ENCODE peak calls at places on chromosomes 11 and 22, in four cellular contexts. G, C, K and D are unnamed samples.

GRCh38 chr11:102709211-102709980 is 3.8 kb upstream of the MMP27 start:
- DNase-seq in K (no peak), C (peak; percentile 75), G (no peak), D (peak; percentile 33)

GRCh38 chr22:35549338-35549737 is 8.7 kb downstream of the RASD2 start:
- DNase-seq in G (no peak), K (no peak), C (no peak), D (no peak)

GRCh38 chr11:19458721-19459120 is 218.0 kb upstream of the E2F8 start:
- DNase-seq in C (no peak), G (no peak), K (no peak), D (no peak)

GRCh38 chr11:35402751-35403454 is 16.5 kb downstream of the SLC1A2 start:
- DNase-seq in C (no peak), G (no peak), K (no peak), D (no peak)

GRCh38 chr11:32052218-32052617 is 38.7 kb upstream of the RCN1 start:
- DNase-seq in C (peak; percentile 57), G (peak; percentile 58), K (peak; percentile 35), D (peak; percentile 53)

GRCh38 chr11:18588297-18589252 is at the start of gene UEVLD:
- DNase-seq in G (peak; percentile 89), C (peak; percentile 95), K (peak; percentile 90), D (peak; percentile 95)

GRCh38 chr11:129652828-129653227 is 162.8 kb upstream of the TMEM45B start:
- DNase-seq in G (peak; percentile 79), C (no peak), K (no peak), D (no peak)

GRCh38 chr22:23984430-23984829 is 4.5 kb downstream of the GSTT2 start:
- DNase-seq in C (peak; percentile 46), K (no peak), G (peak; percentile 38), D (peak; percentile 16)

GRCh38 chr11:79437274-79437980 is 3.4 kb downstream of the TENM4 start:
- DNase-seq in C (peak; percentile 48), K (peak; percentile 82), G (peak; percentile 57), D (peak; percentile 45)

GRCh38 chr11:96271777-96272176 is 71.2 kb downstream of the MAML2 start:
- DNase-seq in K (no peak), G (no peak), C (no peak), D (peak; percentile 53)

GRCh38 chr22:17897864-17898263 is 123.6 kb upstream of the BID start:
- DNase-seq in G (no peak), C (no peak), K (no peak), D (peak; percentile 50)

GRCh38 chr11:14189874-14190273 is 169.1 kb downstream of the RRAS2 start:
- DNase-seq in C (no peak), G (no peak), K (no peak), D (no peak)

GRCh38 chr11:22371188-22371587 is 33.0 kb downstream of the SLC17A6 start:
- DNase-seq in C (no peak), G (no peak), K (no peak), D (no peak)

DNA sequence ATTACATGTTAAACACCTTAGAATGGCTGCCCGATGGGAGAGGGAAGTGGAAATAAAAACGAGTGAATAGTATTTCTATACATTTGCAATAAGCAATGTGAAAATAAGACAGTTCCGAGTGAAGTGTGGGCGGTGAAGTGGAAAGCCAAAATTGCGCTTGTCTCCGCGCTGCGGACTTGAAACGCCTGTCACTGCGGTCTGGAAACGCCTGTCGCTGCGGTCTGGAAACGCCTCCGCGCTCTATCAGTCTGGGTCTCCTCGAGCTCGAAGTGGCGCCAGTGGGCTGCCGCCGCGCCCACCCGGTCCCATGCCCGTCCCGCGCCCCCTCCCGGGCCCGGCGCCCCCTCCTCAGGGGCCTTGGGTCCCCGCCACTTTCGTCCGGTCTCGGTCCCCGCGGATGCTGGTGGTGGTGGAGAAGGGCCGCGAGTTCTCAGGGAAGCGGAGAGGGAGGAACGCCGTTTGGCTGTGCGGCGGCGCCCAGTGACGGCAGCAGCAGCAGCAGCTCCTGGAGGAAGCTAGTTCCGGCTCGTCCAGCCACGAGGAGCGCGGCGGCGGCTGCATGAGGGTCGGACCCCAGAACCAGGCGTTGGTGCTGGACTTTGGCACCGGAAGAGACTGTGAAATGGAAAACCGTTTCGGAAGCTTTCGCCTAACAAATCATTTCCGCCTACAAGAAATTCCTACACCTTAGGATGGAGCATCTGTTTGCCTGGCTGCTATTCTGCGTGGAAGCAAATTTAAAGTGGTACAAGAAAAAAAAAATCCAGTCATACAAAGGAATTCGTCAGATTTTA is 1.8 kb downstream of the NCR3LG1 start:
- DNase-seq in C (peak; percentile 86), K (peak; percentile 77), G (peak; percentile 76), D (peak; percentile 61)
- H3K27ac ChIP-seq in C (no peak overlapping the region), K (no peak overlapping the region), G (peak overlapping the region; percentile 59), D (no peak overlapping the region)

GRCh38 chr11:7597620-7598019 is 75.7 kb downstream of the CYB5R2 start:
- DNase-seq in G (no peak), K (no peak), C (no peak), D (peak; percentile 84)

GRCh38 chr11:7593476-7593875 is 79.7 kb downstream of the PPFIBP2 start:
- DNase-seq in G (no peak), K (no peak), C (no peak), D (no peak)

GRCh38 chr11:7595951-7596350 is 77.3 kb downstream of the CYB5R2 start:
- DNase-seq in K (no peak), G (no peak), C (no peak), D (peak; percentile 23)

GRCh38 chr11:7596975-7597391 is 76.3 kb downstream of the CYB5R2 start:
- DNase-seq in G (no peak), K (no peak), C (no peak), D (peak; percentile 54)

DNA sequence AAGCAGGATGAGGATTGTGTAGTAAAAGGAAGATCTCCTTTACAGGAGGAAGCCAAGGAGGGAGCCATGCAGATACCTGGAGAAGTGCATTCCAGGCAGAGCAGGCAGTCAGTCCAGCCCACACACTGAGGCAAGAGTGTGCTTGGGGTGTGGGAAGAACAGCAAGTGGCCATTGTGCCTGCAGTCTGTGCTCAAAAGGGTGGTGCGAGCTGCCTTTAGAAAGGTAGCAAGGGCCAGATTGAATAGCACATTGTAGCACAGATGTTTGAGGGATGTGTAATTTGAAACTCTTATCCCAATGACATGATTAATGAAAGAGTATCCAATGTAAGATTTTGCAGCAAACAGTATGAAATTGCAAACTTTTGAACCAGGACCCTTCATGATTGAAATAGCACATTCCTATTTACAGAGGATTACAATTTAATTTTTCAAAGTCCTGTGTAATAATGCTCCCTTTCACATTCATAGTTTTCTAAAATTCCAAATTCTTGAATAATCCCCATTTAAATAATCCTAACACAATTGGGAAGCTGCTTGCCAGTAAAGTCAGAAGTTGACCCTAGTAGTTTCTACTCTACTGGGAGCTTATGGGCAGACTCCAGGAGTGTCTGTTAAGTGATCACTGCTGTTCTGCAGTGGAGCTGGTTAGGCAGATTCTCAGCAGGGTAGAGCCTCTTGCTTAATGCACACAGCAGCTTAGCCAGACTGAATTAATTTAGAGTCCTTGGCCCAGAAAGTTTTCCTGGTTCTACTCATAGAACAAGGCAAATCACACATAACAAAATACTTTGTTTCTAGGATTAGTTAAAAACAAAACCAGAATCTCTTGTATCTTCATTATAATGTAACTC is 78.1 kb downstream of the CYB5R2 start:
- DNase-seq in C (no peak), K (peak; percentile 53), G (no peak), D (no peak)
- H4K91ac ChIP-seq in C (no peak overlapping the region), K (no peak overlapping the region), G (no peak overlapping the region), D (no peak overlapping the region)

DNA sequence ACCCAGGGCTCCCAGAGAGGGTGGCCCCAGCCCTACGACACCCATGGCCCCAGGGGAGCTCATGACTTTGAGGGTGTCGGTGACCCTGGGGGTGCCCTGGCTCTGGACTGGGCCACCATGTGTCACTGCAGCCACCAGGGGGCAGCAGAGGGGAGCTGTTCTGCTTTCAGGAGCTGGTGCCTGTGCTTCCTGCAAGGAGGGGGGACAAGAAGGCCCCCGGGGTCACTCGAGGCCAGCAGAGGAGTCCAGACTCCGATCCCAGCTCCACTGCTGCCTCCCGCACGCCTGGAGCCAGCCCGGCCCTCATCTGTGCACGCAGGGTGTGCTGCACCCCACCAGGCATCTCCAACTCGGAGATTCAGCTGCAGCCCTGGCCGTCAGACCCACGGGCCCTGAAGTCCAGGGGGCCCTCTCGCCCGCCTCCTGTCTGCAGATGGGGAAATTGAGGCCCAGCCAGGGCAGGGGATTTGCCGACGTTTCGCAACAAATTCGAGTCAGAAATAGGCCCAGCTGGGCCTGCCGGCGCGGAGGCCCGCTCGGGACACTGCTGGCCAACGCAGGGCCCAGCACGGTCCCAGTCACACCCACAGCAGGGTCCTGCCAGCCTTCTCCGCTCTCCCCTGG is 29.5 kb upstream of the WNT7B start:
- DNase-seq in G (peak; percentile 80), C (peak; percentile 86), K (peak; percentile 87), D (peak; percentile 68)
- H3K27ac ChIP-seq in G (peak overlapping the region; percentile 67), C (peak overlapping the region; percentile 99), K (no peak overlapping the region), D (no peak overlapping the region)

DNA sequence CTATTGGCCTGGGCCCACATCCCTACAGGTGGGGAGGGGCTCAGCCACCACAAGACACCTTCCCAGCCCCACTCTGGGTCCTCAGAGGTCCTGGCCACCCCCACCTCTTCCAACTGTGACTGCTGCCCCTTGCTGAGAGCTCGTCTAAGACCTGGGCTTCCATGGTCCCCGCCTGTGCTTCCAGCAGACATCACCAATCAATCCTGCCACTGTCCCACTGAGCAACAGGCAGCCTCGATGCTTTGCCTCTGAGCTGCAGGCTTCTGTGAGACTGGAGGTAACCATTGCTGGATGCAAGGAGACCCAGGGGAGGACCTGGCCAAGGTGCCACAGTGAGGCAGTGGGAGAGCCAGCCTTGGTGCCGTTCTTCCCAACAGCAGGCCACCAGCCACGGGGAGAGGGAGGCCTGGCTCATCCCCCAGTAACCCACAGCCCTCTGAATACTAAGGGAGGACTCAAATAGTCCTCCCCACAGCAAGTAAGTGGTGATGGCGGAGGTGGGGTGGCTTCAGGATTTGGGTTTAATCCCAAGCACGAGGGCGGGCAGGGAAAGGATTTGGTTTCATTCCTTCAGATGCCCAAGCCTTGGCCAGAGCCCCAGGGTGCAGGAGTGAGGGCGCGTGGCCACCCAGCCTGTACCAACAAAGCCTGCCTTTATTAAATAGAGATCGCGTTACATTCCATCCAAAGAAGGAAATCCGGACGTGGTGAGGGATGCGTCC is 5.5 kb upstream of the FADS3 start:
- DNase-seq in C (no peak), G (no peak), K (no peak), D (no peak)
- H4K91ac ChIP-seq in C (no peak overlapping the region), G (no peak overlapping the region), K (no peak overlapping the region), D (no peak overlapping the region)

GRCh38 chr11:64124147-64124546 is 41.8 kb downstream of the MACROD1 start:
- DNase-seq in G (no peak), K (no peak), C (peak; percentile 11), D (peak; percentile 62)

GRCh38 chr11:64123679-64124078 is 42.2 kb downstream of the MACROD1 start:
- DNase-seq in C (no peak), K (no peak), G (no peak), D (no peak)

GRCh38 chr11:64127267-64128072 is 38.4 kb downstream of the MACROD1 start:
- DNase-seq in K (peak; percentile 58), G (no peak), C (no peak), D (no peak)

GRCh38 chr11:64126796-64127195 is 39.1 kb downstream of the MACROD1 start:
- DNase-seq in C (no peak), K (no peak), G (no peak), D (no peak)

GRCh38 chr11:64125676-64126075 is 40.2 kb downstream of the MACROD1 start:
- DNase-seq in C (no peak), G (no peak), K (no peak), D (no peak)
- H3K27ac ChIP-seq in C (no peak overlapping the region), G (no peak overlapping the region), K (no peak overlapping the region), D (no peak overlapping the region)